ENCODE peak calls at places on chromosome 6, in seven cellular contexts. S, C, R, B, O, G and Z are unnamed samples. For H3K4me1, the result is how much of the 10 kb centered on the place peaks cover.

GRCh38 chr6:41531016-41531415 is 15.2 kb upstream of the FOXP4 start:
- DNase-seq in S (no peak), C (no peak), R (no peak), B (no peak), O (no peak), G (no peak), Z (no peak)

GRCh38 chr6:136251394-136251793 is 1.3 kb upstream of the MTFR2 start:
- DNase-seq in S (no peak), C (no peak), R (peak), B (no peak), O (no peak), G (no peak), Z (no peak)

GRCh38 chr6:17574871-17575560 is 25.1 kb upstream of the FAM8A1 start:
- DNase-seq in S (no peak), C (no peak), R (no peak), B (no peak), O (no peak), G (no peak), Z (no peak)

GRCh38 chr6:52511572-52512151 is 65.2 kb downstream of the TRAM2 start:
- DNase-seq in S (no peak), C (no peak), R (peak), B (no peak), O (no peak), G (no peak), Z (no peak)

GRCh38 chr6:5058254-5058653 is 26.9 kb upstream of the PPP1R3G start:
- DNase-seq in S (no peak), C (no peak), R (no peak), B (no peak), O (no peak), G (no peak), Z (no peak)

GRCh38 chr6:74585779-74586178 is 620.1 kb downstream of the COL12A1 start:
- DNase-seq in S (no peak), C (no peak), R (no peak), B (no peak), O (no peak), G (no peak), Z (no peak)

GRCh38 chr6:109345986-109346385 is 36.3 kb downstream of the CD164 start:
- DNase-seq in S (no peak), C (no peak), R (no peak), B (no peak), O (no peak), G (no peak), Z (no peak)

GRCh38 chr6:15553736-15554294 is 109.0 kb downstream of the DTNBP1 start:
- DNase-seq in S (no peak), C (no peak), R (peak), B (no peak), O (no peak), G (no peak), Z (no peak)

GRCh38 chr6:100001915-100002388 is 7.9 kb upstream of the MCHR2 start:
- DNase-seq in S (peak), C (no peak), R (peak), B (peak), O (peak), G (no peak), Z (peak)

GRCh38 chr6:12504325-12504966 is 212.1 kb upstream of the PHACTR1 start:
- DNase-seq in S (peak), C (peak), R (peak), B (peak), O (peak), G (no peak), Z (no peak)

GRCh38 chr6:3585320-3585935 is 128.6 kb upstream of the SLC22A23 start:
- DNase-seq in S (no peak), C (no peak), R (no peak), B (no peak), O (no peak), G (no peak), Z (no peak)
- TF ChIP-seq SIN3A in S (no peak), C (no peak), R (no peak), B (no peak), O (no peak), G (no peak), Z (no peak)

DNA sequence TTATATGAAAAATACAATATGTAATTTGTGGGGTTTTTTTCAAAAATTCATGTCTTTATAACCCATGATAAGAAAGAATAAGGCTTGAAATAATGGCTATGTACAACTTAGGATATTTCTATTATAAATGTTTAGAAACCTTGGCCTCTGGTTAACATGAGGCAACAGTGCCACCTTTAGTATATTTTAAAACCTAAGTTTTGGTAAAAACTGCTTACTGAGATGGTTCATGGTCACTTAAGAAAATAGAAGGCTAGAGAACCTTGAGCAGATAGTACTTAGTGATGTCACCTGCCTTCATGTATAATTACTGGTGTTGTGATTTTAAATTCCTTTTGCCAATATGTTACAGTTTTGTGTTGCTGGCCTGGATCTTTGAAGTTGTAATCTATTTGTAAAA is 176.5 kb downstream of the ADGB start:
- DNase-seq in S (no peak), C (no peak), R (peak), B (no peak), O (no peak), G (no peak), Z (no peak)
- TF ChIP-seq CTCF in S (peak), C (no peak), R (peak), B (peak), O (peak), G (no peak), Z (peak)

GRCh38 chr6:35728663-35729348 is 8.0 kb upstream of the ARMC12 start:
- DNase-seq in S (no peak), C (no peak), R (no peak), B (no peak), O (peak), G (no peak), Z (no peak)

GRCh38 chr6:35727935-35728662 is 8.7 kb upstream of the ARMC12 start:
- DNase-seq in S (no peak), C (no peak), R (peak), B (peak), O (peak), G (peak), Z (no peak)

GRCh38 chr6:35725721-35726438 is 11.0 kb upstream of the ARMC12 start:
- DNase-seq in S (no peak), C (no peak), R (no peak), B (peak), O (no peak), G (no peak), Z (no peak)

GRCh38 chr6:35729349-35729678 is 7.5 kb upstream of the ARMC12 start:
- DNase-seq in S (no peak), C (no peak), R (no peak), B (no peak), O (no peak), G (no peak), Z (no peak)

GRCh38 chr6:35727206-35727934 is 9.5 kb upstream of the ARMC12 start:
- DNase-seq in S (no peak), C (no peak), R (peak), B (peak), O (peak), G (peak), Z (no peak)
- H3K4me1 ChIP-seq in S (under half), C (half or more), R (half or more), B (half or more), O (under half), G (under half), Z (under half)

DNA sequence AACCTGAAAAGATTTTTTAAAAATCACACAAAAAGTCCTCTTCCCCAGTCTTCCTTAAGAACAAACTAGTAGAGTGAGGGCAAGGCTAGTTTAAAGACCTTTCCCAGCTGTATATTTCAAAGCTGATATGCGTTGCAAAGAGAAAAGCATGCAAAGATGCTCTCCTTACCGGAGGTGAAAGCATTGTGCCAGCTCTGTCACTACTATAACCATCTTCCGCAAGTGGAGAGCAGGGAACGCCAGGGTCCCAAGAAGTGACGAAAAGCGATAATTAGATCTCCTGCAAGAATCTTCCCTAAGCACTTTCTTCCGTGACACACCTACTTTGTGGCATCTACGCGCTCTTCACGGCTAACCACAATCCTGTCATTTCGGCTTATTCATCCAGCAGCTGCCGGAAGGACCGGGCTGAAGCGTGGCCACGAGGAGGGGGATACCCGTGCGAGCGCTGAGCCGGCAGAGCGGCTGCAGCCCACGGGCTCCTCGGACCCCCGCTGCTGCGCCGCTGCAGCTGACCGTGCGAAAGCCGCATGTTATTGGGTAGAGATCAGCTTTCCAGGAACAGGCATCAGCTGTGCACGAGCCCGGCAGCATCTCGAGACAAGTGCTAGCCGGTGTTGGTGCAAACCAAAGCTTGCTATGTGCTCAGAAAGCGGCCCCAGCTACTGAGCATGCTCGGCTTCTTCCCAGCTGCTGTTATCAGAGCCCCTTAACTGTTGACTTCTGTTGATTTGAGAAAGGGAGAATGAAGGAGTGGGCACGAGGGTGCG is 57.2 kb upstream of the ARHGAP18 start:
- DNase-seq in S (no peak), C (no peak), R (peak), B (no peak), O (peak), G (peak), Z (no peak)
- TF ChIP-seq SIN3A in S (peak), C (peak), R (peak), B (no peak), O (peak), G (peak), Z (no peak)